ENCODE peak calls at places on chromosome 17, in seven cellular contexts. X, J, V, O, D, P and T are unnamed samples.

GRCh38 chr17:16820161-16820877 is 130.3 kb downstream of the CCDC144A start:
- DNase-seq in P (no peak), J (no peak), V (peak; percentile 72), O (no peak), X (no peak), D (no peak), T (no peak)

GRCh38 chr17:33955461-33955860 is 299.6 kb upstream of the CCL2 start:
- DNase-seq in O (no peak), P (no peak), V (no peak), X (no peak), D (no peak), J (no peak), T (no peak)

GRCh38 chr17:43905985-43906852 is 1.1 kb downstream of the MPP2 start:
- DNase-seq in X (no peak), D (no peak), J (peak; percentile 77), P (peak; percentile 96), O (no peak), V (no peak), T (peak; percentile 45)

GRCh38 chr17:34720760-34721159 is 141.4 kb downstream of the TMEM132E start:
- DNase-seq in V (peak; percentile 27), X (no peak), O (no peak), D (no peak), J (no peak), P (no peak), T (no peak)

GRCh38 chr17:10713336-10713735 is 15.9 kb downstream of the ADPRM start:
- DNase-seq in X (no peak), O (no peak), V (no peak), J (no peak), D (no peak), P (no peak), T (peak; percentile 39)

GRCh38 chr17:3959921-3960601 is 4.2 kb downstream of the ATP2A3 start:
- DNase-seq in V (no peak), D (no peak), X (no peak), O (no peak), J (no peak), P (no peak), T (no peak)

GRCh38 chr17:78271419-78272160 is 40.2 kb downstream of the TMEM235 start:
- DNase-seq in J (no peak), V (no peak), O (no peak), D (no peak), X (no peak), P (no peak), T (no peak)

GRCh38 chr17:83057793-83058477 is 21.5 kb upstream of the METRNL start:
- DNase-seq in V (no peak), J (no peak), O (no peak), P (no peak), X (no peak), D (no peak), T (no peak)

GRCh38 chr17:6327007-6327406 is 107.9 kb downstream of the AIPL1 start:
- DNase-seq in J (no peak), V (no peak), X (no peak), D (no peak), P (peak; percentile 63), O (no peak), T (no peak)

GRCh38 chr17:58047751-58048150 is 35.5 kb upstream of the DYNLL2 start:
- DNase-seq in J (no peak), D (no peak), V (no peak), X (no peak), P (no peak), O (no peak), T (no peak)

GRCh38 chr17:39166437-39167335 is 725 bp upstream of the ARL5C start:
- DNase-seq in J (no peak), P (no peak), D (no peak), O (no peak), X (no peak), V (no peak), T (no peak)

GRCh38 chr17:48542114-48542955 is 2.6 kb downstream of the HOXB2 start:
- DNase-seq in O (no peak), X (no peak), D (no peak), V (no peak), J (no peak), P (peak; percentile 35), T (peak; percentile 62)

GRCh38 chr17:45225964-45226530 is 4.4 kb downstream of the FMNL1 start:
- DNase-seq in D (peak; percentile 96), O (peak; percentile 56), J (no peak), P (no peak), V (no peak), X (peak; percentile 95), T (no peak)

GRCh38 chr17:34246436-34246835 is 8.6 kb upstream of the CCL2 start:
- DNase-seq in D (no peak), P (no peak), V (no peak), X (no peak), O (no peak), J (no peak), T (no peak)

GRCh38 chr17:74298690-74299617 is 24.9 kb downstream of the DNAI2 start:
- DNase-seq in O (no peak), V (no peak), D (no peak), P (no peak), J (no peak), X (no peak), T (no peak)

GRCh38 chr17:15892679-15893332 is 52.1 kb upstream of the ADORA2B start:
- DNase-seq in X (no peak), P (no peak), D (no peak), O (no peak), J (no peak), V (peak; percentile 46), T (peak; percentile 50)

GRCh38 chr17:19354123-19354522 is 8.4 kb downstream of the B9D1 start:
- DNase-seq in X (no peak), P (no peak), D (no peak), V (peak; percentile 64), J (no peak), O (no peak), T (peak; percentile 85)

GRCh38 chr17:61335105-61335844 is 64.4 kb upstream of the TBX2 start:
- DNase-seq in J (no peak), D (no peak), O (no peak), X (no peak), V (no peak), P (no peak), T (peak; percentile 96)

GRCh38 chr17:17514993-17515920 is 19.1 kb upstream of the RASD1 start:
- DNase-seq in V (no peak), D (no peak), J (no peak), X (no peak), O (no peak), P (peak; percentile 67), T (peak; percentile 35)

GRCh38 chr17:42653179-42654124 is 5.6 kb upstream of the TUBG2 start:
- DNase-seq in O (no peak), J (no peak), D (no peak), X (no peak), V (no peak), P (peak; percentile 76), T (peak; percentile 75)

GRCh38 chr17:1803280-1803679 is 26.4 kb downstream of the SMYD4 start:
- DNase-seq in X (no peak), V (no peak), P (no peak), D (no peak), J (no peak), O (no peak), T (no peak)

GRCh38 chr17:1813088-1813487 is 16.6 kb downstream of the SMYD4 start:
- DNase-seq in J (no peak), X (no peak), D (no peak), O (no peak), V (no peak), P (no peak), T (peak; percentile 13)

GRCh38 chr17:1810450-1811103 is 19.1 kb downstream of the SMYD4 start:
- DNase-seq in O (no peak), J (no peak), P (no peak), X (no peak), D (no peak), V (no peak), T (no peak)

GRCh38 chr17:1808649-1809048 is 21.1 kb downstream of the SMYD4 start:
- DNase-seq in J (no peak), V (no peak), D (no peak), X (no peak), P (no peak), O (no peak), T (no peak)
- H2AFZ ChIP-seq in J (no peak overlapping the region), V (no peak overlapping the region), D (no peak overlapping the region), X (no peak overlapping the region), P (no peak overlapping the region), O (no peak overlapping the region), T (no peak overlapping the region)

GRCh38 chr17:40417609-40418427 is at the start of gene TOP2A:
- DNase-seq in O (peak; percentile 100), V (peak; percentile 100), J (peak; percentile 100), X (peak; percentile 99), D (peak; percentile 100), P (peak; percentile 100), T (peak; percentile 100)

GRCh38 chr17:40417258-40417608 is 463 bp downstream of the TOP2A start:
- DNase-seq in V (no peak), P (peak; percentile 60), O (peak; percentile 69), J (no peak), D (peak; percentile 31), X (no peak), T (no peak)

GRCh38 chr17:40415390-40415789 is 2.3 kb downstream of the TOP2A start:
- DNase-seq in P (peak; percentile 64), V (peak; percentile 33), J (no peak), X (no peak), D (peak; percentile 59), O (peak; percentile 78), T (peak; percentile 73)

GRCh38 chr17:40418428-40418706 is 671 bp upstream of the TOP2A start:
- DNase-seq in P (no peak), O (no peak), X (no peak), D (no peak), V (no peak), J (no peak), T (no peak)

DNA sequence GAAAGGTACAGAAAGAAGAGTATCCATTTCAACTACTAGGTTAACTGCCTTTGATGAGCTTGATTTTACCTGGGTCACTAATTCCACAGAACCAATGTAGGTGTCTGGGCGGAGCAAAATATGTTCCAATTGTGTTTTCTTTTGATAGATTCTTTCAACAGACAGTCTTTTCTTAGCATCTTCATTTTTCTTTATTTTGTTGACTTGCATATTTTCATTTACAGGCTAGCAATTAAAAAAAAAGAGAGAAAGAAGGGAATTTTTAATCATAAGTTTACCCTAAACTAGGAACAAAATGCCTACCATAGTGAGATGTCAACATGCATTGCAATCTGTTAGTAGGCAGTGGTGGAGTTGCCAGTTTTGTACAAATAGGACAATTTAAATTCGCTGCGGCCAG is 1.0 kb downstream of the TOP2A start:
- DNase-seq in O (peak; percentile 54), P (no peak), J (no peak), D (peak; percentile 15), V (no peak), X (no peak), T (no peak)
- H3K4me3 ChIP-seq in O (peak overlapping the region; percentile 85), P (peak overlapping the region; percentile 96), J (peak overlapping the region; percentile 95), D (peak overlapping the region; percentile 98), V (peak overlapping the region; percentile 81), X (peak overlapping the region; percentile 94), T (no peak overlapping the region)

DNA sequence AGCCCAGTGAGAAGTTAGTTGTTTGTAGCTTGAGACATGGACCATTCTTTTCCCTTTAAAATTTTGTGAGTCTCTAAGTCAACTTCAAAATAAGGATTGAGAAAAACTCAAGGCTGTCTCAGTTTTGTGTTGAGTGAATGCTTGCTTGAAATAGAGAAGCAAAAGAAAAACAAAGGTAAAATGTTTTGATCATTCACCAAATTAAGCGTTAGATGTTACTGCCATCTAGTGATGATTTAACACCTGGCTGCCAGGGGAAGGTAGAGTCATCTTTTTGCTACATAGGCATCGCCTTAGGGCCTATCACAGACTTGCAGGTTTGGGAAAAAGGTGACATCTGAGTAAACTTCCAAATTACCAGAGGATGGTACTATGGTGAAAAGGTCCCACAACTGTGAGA is 74.4 kb downstream of the PCTP start:
- DNase-seq in X (no peak), O (peak; percentile 54), P (peak; percentile 56), J (no peak), V (peak; percentile 7), D (peak; percentile 14), T (no peak)
- H2AFZ ChIP-seq in X (no peak overlapping the region), O (no peak overlapping the region), P (no peak overlapping the region), J (no peak overlapping the region), V (no peak overlapping the region), D (no peak overlapping the region), T (no peak overlapping the region)

GRCh38 chr17:65537845-65538678 is 23.4 kb downstream of the AXIN2 start:
- DNase-seq in X (no peak), J (no peak), P (no peak), O (no peak), D (no peak), V (no peak), T (no peak)
- H3K4me3 ChIP-seq in X (no peak overlapping the region), J (no peak overlapping the region), P (no peak overlapping the region), O (no peak overlapping the region), D (no peak overlapping the region), V (no peak overlapping the region), T (no peak overlapping the region)